ENCODE peak calls at places on chromosome 15, in five cellular contexts. E, L, Q, A and N are unnamed samples.

GRCh38 chr15:89836255-89837133 is 21.8 kb upstream of the ANPEP start:
- DNase-seq in E (no peak), L (no peak), Q (no peak), A (peak; percentile 95), N (peak; percentile 98)

GRCh38 chr15:90872481-90873184 is 4.2 kb downstream of the FURIN start:
- DNase-seq in E (no peak), L (no peak), Q (no peak), A (peak; percentile 74), N (peak; percentile 81)

GRCh38 chr15:87747106-87747505 is 509.4 kb downstream of the NTRK3 start:
- DNase-seq in E (no peak), L (no peak), Q (no peak), A (no peak), N (no peak)

GRCh38 chr15:33067456-33067855 is 127.1 kb downstream of the FMN1 start:
- DNase-seq in E (no peak), L (no peak), Q (no peak), A (peak; percentile 19), N (peak; percentile 52)

GRCh38 chr15:48358681-48359152 is 27.5 kb downstream of the DUT start:
- DNase-seq in E (peak; percentile 19), L (no peak), Q (no peak), A (peak; percentile 55), N (no peak)

GRCh38 chr15:59532770-59533379 is 78.7 kb upstream of the GCNT3 start:
- DNase-seq in E (no peak), L (no peak), Q (peak; percentile 65), A (peak; percentile 68), N (peak; percentile 39)

GRCh38 chr15:47870300-47870955 is 153.1 kb downstream of the SEMA6D start:
- DNase-seq in E (no peak), L (peak; percentile 27), Q (no peak), A (no peak), N (no peak)

GRCh38 chr15:69074011-69074842 is 59.7 kb downstream of the NOX5 start:
- DNase-seq in E (peak; percentile 36), L (peak; percentile 69), Q (peak; percentile 64), A (peak; percentile 67), N (peak; percentile 62)

GRCh38 chr15:82535566-82536408 is 4.5 kb downstream of the RPS17 start:
- DNase-seq in E (no peak), L (no peak), Q (no peak), A (no peak), N (no peak)

GRCh38 chr15:95304874-95305271 is 1025.6 kb upstream of the NR2F2 start:
- DNase-seq in E (no peak), L (no peak), Q (no peak), A (no peak), N (no peak)

GRCh38 chr15:74957301-74958035 is 896 bp upstream of the RPP25 start:
- DNase-seq in E (no peak), L (no peak), Q (no peak), A (no peak), N (peak; percentile 56)
- TF ChIP-seq CTCF in E (no peak), L (no peak), Q (no peak), A (no peak), N (no peak)

DNA sequence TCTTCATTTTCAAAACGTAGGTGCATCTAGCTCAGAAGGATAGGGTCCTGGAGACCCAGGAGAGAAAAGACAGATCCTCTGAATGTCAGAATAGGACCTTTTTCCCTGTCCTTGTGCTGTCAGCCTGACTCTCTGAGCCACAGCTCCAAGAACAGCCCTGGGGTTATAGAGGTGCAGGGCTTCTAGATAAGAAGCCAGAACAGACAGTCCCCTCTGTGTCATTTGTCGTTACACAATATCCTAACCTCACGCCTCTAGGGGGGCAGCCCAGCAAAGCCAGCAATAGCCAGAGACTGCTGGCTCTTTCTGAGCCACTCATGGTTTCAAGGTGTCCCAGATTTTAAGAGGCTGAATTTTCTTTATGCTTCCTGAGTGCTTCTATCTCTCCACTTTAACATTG is 153.2 kb upstream of the THBS1 start:
- DNase-seq in E (no peak), L (peak; percentile 28), Q (no peak), A (peak; percentile 20), N (no peak)
- H3K4me3 ChIP-seq in E (no peak overlapping the region), L (no peak overlapping the region), Q (no peak overlapping the region), A (no peak overlapping the region), N (no peak overlapping the region)

GRCh38 chr15:81361891-81362290 is 12.1 kb downstream of the TMC3 start:
- DNase-seq in E (no peak), L (no peak), Q (no peak), A (no peak), N (no peak)

GRCh38 chr15:81356252-81356651 is 17.8 kb downstream of the TMC3 start:
- DNase-seq in E (no peak), L (no peak), Q (no peak), A (no peak), N (no peak)

GRCh38 chr15:81358248-81358647 is 15.8 kb downstream of the TMC3 start:
- DNase-seq in E (no peak), L (no peak), Q (no peak), A (no peak), N (no peak)

GRCh38 chr15:81360491-81360890 is 13.5 kb downstream of the TMC3 start:
- DNase-seq in E (no peak), L (no peak), Q (no peak), A (no peak), N (no peak)

GRCh38 chr15:81357178-81357686 is 16.8 kb downstream of the TMC3 start:
- DNase-seq in E (no peak), L (no peak), Q (no peak), A (no peak), N (no peak)
- TF ChIP-seq CTCF in E (no peak), L (no peak), Q (no peak), A (peak; percentile 3), N (no peak)

GRCh38 chr15:52780172-52780980 is 9.8 kb downstream of the ONECUT1 start:
- DNase-seq in E (peak; percentile 63), L (peak; percentile 57), Q (peak; percentile 65), A (peak; percentile 66), N (peak; percentile 52)
- H3K4me3 ChIP-seq in E (no peak overlapping the region), L (no peak overlapping the region), Q (no peak overlapping the region), A (no peak overlapping the region), N (peak overlapping the region; percentile 24)

DNA sequence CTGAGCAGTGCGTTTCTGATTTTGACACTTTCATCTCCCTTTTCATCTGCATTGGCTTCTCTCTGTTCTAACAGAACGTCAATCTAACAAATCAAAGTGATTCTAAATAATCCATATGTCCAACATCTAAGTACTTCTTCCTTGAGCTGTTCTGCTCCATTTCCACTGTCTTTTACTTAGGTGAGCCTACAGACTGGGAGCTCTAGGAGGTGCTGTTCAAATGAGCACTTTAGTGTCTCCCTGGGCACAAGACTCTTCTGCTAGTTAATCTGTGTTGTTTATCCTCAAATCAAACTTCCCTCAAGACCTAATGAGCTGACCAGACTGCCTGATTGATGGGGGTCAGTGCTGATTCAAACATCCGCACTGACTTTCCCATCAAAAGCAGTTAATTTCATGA is 408.1 kb downstream of the WDR72 start:
- DNase-seq in E (no peak), L (no peak), Q (no peak), A (no peak), N (no peak)
- TF ChIP-seq CTCF in E (no peak), L (no peak), Q (no peak), A (no peak), N (no peak)

GRCh38 chr15:74201656-74202420 is 749 bp downstream of the STRA6 start:
- DNase-seq in E (no peak), L (no peak), Q (no peak), A (no peak), N (peak; percentile 63)
- H3K4me3 ChIP-seq in E (no peak overlapping the region), L (no peak overlapping the region), Q (no peak overlapping the region), A (no peak overlapping the region), N (peak overlapping the region; percentile 64)

GRCh38 chr15:65194826-65195541 is 9.8 kb upstream of the CLPX start:
- DNase-seq in E (no peak), L (no peak), Q (no peak), A (no peak), N (peak; percentile 27)

GRCh38 chr15:65196637-65197336 is 11.6 kb upstream of the CLPX start:
- DNase-seq in E (no peak), L (no peak), Q (no peak), A (no peak), N (no peak)

GRCh38 chr15:65198571-65198970 is 12.7 kb downstream of the CILP start:
- DNase-seq in E (no peak), L (no peak), Q (no peak), A (no peak), N (no peak)

GRCh38 chr15:65195542-65196026 is 10.4 kb upstream of the CLPX start:
- DNase-seq in E (no peak), L (no peak), Q (no peak), A (no peak), N (no peak)

GRCh38 chr15:65197337-65197645 is 12.1 kb upstream of the CLPX start:
- DNase-seq in E (no peak), L (no peak), Q (no peak), A (no peak), N (no peak)
- TF ChIP-seq CTCF in E (no peak), L (no peak), Q (no peak), A (no peak), N (no peak)

GRCh38 chr15:40893019-40893723 is 1.1 kb upstream of the VPS18 start:
- DNase-seq in E (no peak), L (peak; percentile 26), Q (no peak), A (no peak), N (no peak)
- H3K4me3 ChIP-seq in E (peak overlapping the region; percentile 51), L (peak overlapping the region; percentile 84), Q (no peak overlapping the region), A (no peak overlapping the region), N (no peak overlapping the region)

DNA sequence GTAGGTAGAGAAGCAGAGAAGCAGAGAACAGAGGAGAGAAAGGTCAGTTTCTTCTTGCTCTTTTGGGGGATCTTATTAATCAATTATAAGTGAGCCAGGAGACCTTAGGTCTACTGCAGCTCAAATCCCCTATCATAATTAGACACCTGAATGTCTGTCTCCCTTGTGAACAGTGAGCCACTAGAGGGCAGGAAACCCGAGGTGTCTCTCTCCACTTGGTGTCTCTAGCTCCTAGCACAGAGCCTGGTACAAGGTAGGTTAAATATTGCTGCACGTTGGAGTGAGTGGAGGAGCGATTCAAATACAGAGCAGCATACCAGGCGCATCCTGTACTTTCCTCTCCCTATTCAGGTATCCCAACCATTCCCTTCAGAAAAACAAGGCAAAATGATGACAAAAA is 2.0 kb upstream of the ST8SIA2 start:
- DNase-seq in E (no peak), L (no peak), Q (peak; percentile 50), A (peak; percentile 5), N (peak; percentile 2)
- TF ChIP-seq CTCF in E (no peak), L (peak; percentile 60), Q (peak; percentile 35), A (peak; percentile 18), N (peak; percentile 32)